ENCODE peak calls at places on chromosome 2, in ten cellular contexts. U, P, G, J, O, C, Z, Q, Y and R are unnamed samples.

GRCh38 chr2:231680992-231681852 is 27.1 kb upstream of the PTMA start:
- DNase-seq in U (no peak), P (peak; percentile 95), G (peak; percentile 71), J (no peak), O (peak; percentile 97), C (no peak), Z (peak; percentile 87), Q (no peak), Y (no peak), R (no peak)

GRCh38 chr2:157307021-157307420 is 18.6 kb downstream of the ERMN start:
- DNase-seq in U (no peak), P (no peak), G (no peak), J (no peak), O (peak; percentile 22), C (peak; percentile 6), Z (no peak), Q (no peak), Y (no peak), R (no peak)

GRCh38 chr2:74646829-74647482 is 1.2 kb downstream of the M1AP start:
- DNase-seq in U (no peak), P (no peak), G (no peak), J (no peak), O (no peak), C (no peak), Z (no peak), Q (no peak), Y (no peak), R (no peak)

GRCh38 chr2:109527079-109527478 is 86.7 kb downstream of the SEPTIN10 start:
- DNase-seq in U (no peak), P (no peak), G (no peak), J (no peak), O (no peak), C (no peak), Z (no peak), Q (peak; percentile 4), Y (no peak), R (no peak)

GRCh38 chr2:68994864-68995263 is 18.1 kb upstream of the ANTXR1 start:
- DNase-seq in U (no peak), P (no peak), G (no peak), J (peak; percentile 50), O (peak; percentile 90), C (peak; percentile 95), Z (no peak), Q (no peak), Y (no peak), R (no peak)

GRCh38 chr2:45412754-45413379 is 198.2 kb downstream of the SRBD1 start:
- DNase-seq in U (no peak), P (no peak), G (no peak), J (no peak), O (peak; percentile 16), C (no peak), Z (no peak), Q (no peak), Y (no peak), R (peak; percentile 37)

GRCh38 chr2:9207641-9208301 is 1.2 kb downstream of the ASAP2 start:
- DNase-seq in U (no peak), P (peak; percentile 31), G (peak; percentile 43), J (no peak), O (peak; percentile 53), C (peak; percentile 51), Z (no peak), Q (no peak), Y (peak; percentile 52), R (no peak)

GRCh38 chr2:7867858-7868257 is 814.0 kb upstream of the ID2 start:
- DNase-seq in U (no peak), P (no peak), G (no peak), J (no peak), O (no peak), C (no peak), Z (no peak), Q (no peak), Y (no peak), R (no peak)

GRCh38 chr2:112881217-112882000 is 29.6 kb upstream of the IL37 start:
- DNase-seq in U (peak; percentile 19), P (peak; percentile 70), G (peak; percentile 75), J (peak; percentile 45), O (peak; percentile 80), C (peak; percentile 78), Z (no peak), Q (no peak), Y (peak; percentile 97), R (no peak)

GRCh38 chr2:102258386-102259074 is 52.8 kb upstream of the IL1RL1 start:
- DNase-seq in U (no peak), P (no peak), G (peak; percentile 72), J (peak; percentile 67), O (peak; percentile 89), C (peak; percentile 86), Z (no peak), Q (no peak), Y (peak; percentile 92), R (no peak)

GRCh38 chr2:227374158-227374557 is 4.9 kb downstream of the TM4SF20 start:
- DNase-seq in U (peak; percentile 30), P (no peak), G (no peak), J (no peak), O (no peak), C (peak; percentile 85), Z (no peak), Q (no peak), Y (peak; percentile 68), R (no peak)

GRCh38 chr2:217445726-217446125 is 557.1 kb downstream of the TNS1 start:
- DNase-seq in U (no peak), P (no peak), G (no peak), J (no peak), O (peak; percentile 52), C (no peak), Z (no peak), Q (no peak), Y (no peak), R (no peak)

GRCh38 chr2:223936862-223937326 is 8.2 kb downstream of the WDFY1 start:
- DNase-seq in U (no peak), P (no peak), G (no peak), J (no peak), O (no peak), C (no peak), Z (no peak), Q (no peak), Y (no peak), R (no peak)

GRCh38 chr2:63486861-63487290 is 101.4 kb downstream of the WDPCP start:
- DNase-seq in U (no peak), P (no peak), G (no peak), J (no peak), O (no peak), C (no peak), Z (no peak), Q (no peak), Y (no peak), R (no peak)

GRCh38 chr2:24930768-24931167 is 10.7 kb upstream of the ADCY3 start:
- DNase-seq in U (no peak), P (peak; percentile 82), G (no peak), J (peak; percentile 60), O (peak; percentile 54), C (peak; percentile 43), Z (no peak), Q (no peak), Y (no peak), R (no peak)

GRCh38 chr2:20065885-20066602 is 14.6 kb upstream of the LAPTM4A start:
- DNase-seq in U (no peak), P (no peak), G (peak; percentile 94), J (peak; percentile 74), O (no peak), C (peak; percentile 95), Z (no peak), Q (peak; percentile 56), Y (peak; percentile 98), R (no peak)

GRCh38 chr2:99864561-99865216 is 277.7 kb downstream of the AFF3 start:
- DNase-seq in U (no peak), P (no peak), G (no peak), J (no peak), O (peak; percentile 71), C (no peak), Z (no peak), Q (no peak), Y (no peak), R (no peak)

GRCh38 chr2:203808041-203808750 is 59.4 kb upstream of the CTLA4 start:
- DNase-seq in U (no peak), P (no peak), G (no peak), J (no peak), O (peak; percentile 80), C (peak; percentile 98), Z (peak; percentile 75), Q (no peak), Y (peak; percentile 83), R (no peak)

GRCh38 chr2:152335016-152335850 is at the start of gene FMNL2:
- DNase-seq in U (peak; percentile 58), P (peak; percentile 84), G (peak; percentile 82), J (peak; percentile 76), O (peak; percentile 93), C (peak; percentile 69), Z (peak; percentile 87), Q (peak; percentile 80), Y (peak; percentile 83), R (peak; percentile 63)

GRCh38 chr2:39948016-39948719 is 169.1 kb upstream of the THUMPD2 start:
- DNase-seq in U (no peak), P (no peak), G (no peak), J (no peak), O (no peak), C (peak; percentile 38), Z (no peak), Q (no peak), Y (peak; percentile 33), R (no peak)